ENCODE peak calls at places on chromosomes 1 and 21, in ten cellular contexts. Q, E, N, F, W, C, Z, A, V and P are unnamed samples.

GRCh38 chr1:26239936-26240335 is 5.9 kb downstream of the CEP85 start:
- DNase-seq in Q (no peak), E (no peak), N (no peak), F (no peak), W (no peak), C (no peak), Z (no peak), A (no peak), V (no peak), P (no peak)

GRCh38 chr1:241081473-241081872 is 275.5 kb downstream of the RGS7 start:
- DNase-seq in Q (no peak), E (no peak), N (no peak), F (no peak), W (no peak), C (no peak), Z (no peak), A (no peak), V (no peak), P (no peak)

GRCh38 chr1:81571946-81572345 is 228.8 kb upstream of the ADGRL2 start:
- DNase-seq in Q (no peak), E (no peak), N (no peak), F (no peak), W (no peak), C (no peak), Z (no peak), A (no peak), V (no peak), P (no peak)

GRCh38 chr1:18217398-18218043 is 109.9 kb downstream of the IGSF21 start:
- DNase-seq in Q (peak; percentile 31), E (no peak), N (no peak), F (no peak), W (peak; percentile 9), C (no peak), Z (no peak), A (no peak), V (no peak), P (no peak)

GRCh38 chr1:171506525-171507304 is 21.4 kb downstream of the PRRC2C start:
- DNase-seq in Q (no peak), E (no peak), N (no peak), F (no peak), W (no peak), C (no peak), Z (no peak), A (no peak), V (no peak), P (no peak)

GRCh38 chr21:36297938-36298572 is 21.9 kb upstream of the MORC3 start:
- DNase-seq in Q (no peak), E (peak; percentile 52), N (peak; percentile 39), F (peak; percentile 80), W (no peak), C (peak; percentile 62), Z (peak; percentile 59), A (peak; percentile 76), V (peak; percentile 61), P (peak; percentile 84)

GRCh38 chr1:111690306-111690617 is 48.9 kb downstream of the INKA2 start:
- DNase-seq in Q (peak; percentile 81), E (no peak), N (no peak), F (no peak), W (no peak), C (no peak), Z (no peak), A (no peak), V (no peak), P (no peak)

GRCh38 chr1:241972703-241973375 is 15.3 kb downstream of the BECN2 start:
- DNase-seq in Q (peak; percentile 7), E (no peak), N (no peak), F (no peak), W (no peak), C (no peak), Z (no peak), A (no peak), V (no peak), P (no peak)

GRCh38 chr1:41728403-41729202 is 190.1 kb downstream of the HIVEP3 start:
- DNase-seq in Q (peak; percentile 11), E (peak; percentile 73), N (no peak), F (peak; percentile 48), W (no peak), C (no peak), Z (no peak), A (no peak), V (no peak), P (peak; percentile 68)

GRCh38 chr21:42411197-42411869 is 7.6 kb downstream of the UBASH3A start:
- DNase-seq in Q (no peak), E (peak; percentile 16), N (no peak), F (no peak), W (no peak), C (no peak), Z (no peak), A (peak; percentile 20), V (no peak), P (no peak)

GRCh38 chr1:176905648-176906047 is 258.9 kb downstream of the ASTN1 start:
- DNase-seq in Q (no peak), E (no peak), N (no peak), F (no peak), W (no peak), C (no peak), Z (no peak), A (no peak), V (no peak), P (no peak)

GRCh38 chr1:248102847-248103246 is 7.9 kb downstream of the OR2L13 start:
- DNase-seq in Q (no peak), E (no peak), N (no peak), F (no peak), W (no peak), C (no peak), Z (no peak), A (no peak), V (no peak), P (no peak)
- H3K9me3 ChIP-seq in Q (no peaks in the 10 kb centered on the region), E (no peaks in the 10 kb centered on the region), N (no peaks in the 10 kb centered on the region), F (no peaks in the 10 kb centered on the region), W (peaks cover 2% of the 10 kb centered on the region), C (peaks cover 4% of the 10 kb centered on the region), Z (peaks cover 7% of the 10 kb centered on the region), A (no peaks in the 10 kb centered on the region), V (no peaks in the 10 kb centered on the region), P (no peaks in the 10 kb centered on the region)

GRCh38 chr1:6572653-6573383 is 7.0 kb upstream of the ZBTB48 start:
- DNase-seq in Q (no peak), E (no peak), N (no peak), F (no peak), W (no peak), C (no peak), Z (no peak), A (no peak), V (no peak), P (no peak)

GRCh38 chr1:6574025-6574620 is 5.7 kb upstream of the ZBTB48 start:
- DNase-seq in Q (no peak), E (no peak), N (no peak), F (no peak), W (no peak), C (no peak), Z (no peak), A (no peak), V (no peak), P (no peak)

GRCh38 chr1:6569033-6569432 is 10.8 kb upstream of the ZBTB48 start:
- DNase-seq in Q (no peak), E (no peak), N (no peak), F (no peak), W (no peak), C (no peak), Z (no peak), A (no peak), V (no peak), P (no peak)

GRCh38 chr1:6570066-6570465 is 9.7 kb upstream of the ZBTB48 start:
- DNase-seq in Q (no peak), E (no peak), N (no peak), F (no peak), W (no peak), C (no peak), Z (no peak), A (no peak), V (no peak), P (no peak)

DNA sequence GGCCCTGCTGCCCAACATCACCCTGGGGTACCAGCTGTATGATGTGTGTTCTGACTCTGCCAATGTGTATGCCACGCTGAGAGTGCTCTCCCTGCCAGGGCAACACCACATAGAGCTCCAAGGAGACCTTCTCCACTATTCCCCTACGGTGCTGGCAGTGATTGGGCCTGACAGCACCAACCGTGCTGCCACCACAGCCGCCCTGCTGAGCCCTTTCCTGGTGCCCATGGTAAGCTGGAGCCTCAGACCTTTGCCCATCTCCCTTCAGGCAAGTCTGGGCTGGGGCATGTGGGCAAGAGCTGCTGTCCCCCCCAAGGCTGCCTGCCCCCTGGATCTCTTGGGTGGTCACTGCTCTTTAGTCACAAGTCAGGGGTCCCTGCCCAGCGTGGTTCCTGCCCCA is 8.8 kb upstream of the ZBTB48 start:
- DNase-seq in Q (no peak), E (no peak), N (no peak), F (no peak), W (no peak), C (no peak), Z (no peak), A (no peak), V (no peak), P (no peak)
- H3K4me1 ChIP-seq in Q (no peaks in the 10 kb centered on the region), E (no peaks in the 10 kb centered on the region), N (no peaks in the 10 kb centered on the region), F (no peaks in the 10 kb centered on the region), W (no peaks in the 10 kb centered on the region), C (no peaks in the 10 kb centered on the region), Z (no peaks in the 10 kb centered on the region), A (no peaks in the 10 kb centered on the region), V (no peaks in the 10 kb centered on the region), P (no peaks in the 10 kb centered on the region)

GRCh38 chr1:203406446-203407045 is 55.6 kb upstream of the FMOD start:
- DNase-seq in Q (no peak), E (no peak), N (peak; percentile 71), F (no peak), W (peak; percentile 85), C (no peak), Z (no peak), A (no peak), V (no peak), P (no peak)

GRCh38 chr1:203408485-203409229 is 57.7 kb upstream of the FMOD start:
- DNase-seq in Q (no peak), E (no peak), N (peak; percentile 84), F (no peak), W (peak; percentile 92), C (peak; percentile 59), Z (peak; percentile 75), A (no peak), V (no peak), P (no peak)

GRCh38 chr1:203407301-203407700 is 56.4 kb upstream of the FMOD start:
- DNase-seq in Q (no peak), E (no peak), N (no peak), F (no peak), W (no peak), C (no peak), Z (no peak), A (no peak), V (no peak), P (no peak)

GRCh38 chr1:203405703-203406430 is 54.9 kb upstream of the FMOD start:
- DNase-seq in Q (no peak), E (no peak), N (no peak), F (no peak), W (no peak), C (no peak), Z (no peak), A (no peak), V (no peak), P (no peak)

GRCh38 chr1:203410117-203410900 is 59.4 kb upstream of the FMOD start:
- DNase-seq in Q (no peak), E (no peak), N (no peak), F (no peak), W (no peak), C (no peak), Z (no peak), A (no peak), V (no peak), P (no peak)
- H3K4me3 ChIP-seq in Q (no peak overlapping the region), E (no peak overlapping the region), N (no peak overlapping the region), F (no peak overlapping the region), W (no peak overlapping the region), C (no peak overlapping the region), Z (no peak overlapping the region), A (no peak overlapping the region), V (no peak overlapping the region), P (no peak overlapping the region)

GRCh38 chr1:244576259-244576892 is 76.5 kb upstream of the DESI2 start:
- DNase-seq in Q (no peak), E (no peak), N (no peak), F (no peak), W (no peak), C (no peak), Z (no peak), A (no peak), V (no peak), P (no peak)
- H3K9me3 ChIP-seq in Q (peaks cover 5% of the 10 kb centered on the region), E (peaks cover 39% of the 10 kb centered on the region), N (peaks cover 56% of the 10 kb centered on the region), F (peaks cover 30% of the 10 kb centered on the region), W (peaks cover 34% of the 10 kb centered on the region), C (peaks cover 60% of the 10 kb centered on the region), Z (peaks cover 35% of the 10 kb centered on the region), A (peaks cover 10% of the 10 kb centered on the region), V (peaks cover 16% of the 10 kb centered on the region), P (peaks cover 23% of the 10 kb centered on the region)